ENCODE peak calls at places on chromosomes 7 and 10, in nine cellular contexts. One of them, this sample, is unnamed.

GRCh38 chr7:25073451-25073850 is 51.6 kb downstream of the CYCS start:
- DNase-seq in NCI-H1694: no peak
- DNase-seq in T-cell: no peak
- DNase-seq in B cell: no peak
- DNase-seq in psoas muscle: no peak
- DNase-seq in activated T-helper 1 cell treated with Interleukin-2 at 50 U/mL for 16 hours: no peak
- DNase-seq in DMS 273 treated with DMSO at 0.1 percent for 48 hours: no peak
- DNase-seq in MCF 10A: no peak
- DNase-seq in AG20443: peak; percentile 68
- DNase-seq in this sample: peak; percentile 83

GRCh38 chr7:32587431-32587948 is 92.2 kb downstream of the AVL9 start:
- DNase-seq in NCI-H1694: no peak
- DNase-seq in T-cell: no peak
- DNase-seq in B cell: no peak
- DNase-seq in psoas muscle: no peak
- DNase-seq in activated T-helper 1 cell treated with Interleukin-2 at 50 U/mL for 16 hours: no peak
- DNase-seq in DMS 273 treated with DMSO at 0.1 percent for 48 hours: no peak
- DNase-seq in MCF 10A: peak; percentile 58
- DNase-seq in AG20443: peak; percentile 72
- DNase-seq in this sample: peak; percentile 91

GRCh38 chr7:69699949-69700715 is 101.9 kb downstream of the AUTS2 start:
- DNase-seq in NCI-H1694: peak; percentile 37
- DNase-seq in T-cell: no peak
- DNase-seq in B cell: no peak
- DNase-seq in psoas muscle: no peak
- DNase-seq in activated T-helper 1 cell treated with Interleukin-2 at 50 U/mL for 16 hours: no peak
- DNase-seq in DMS 273 treated with DMSO at 0.1 percent for 48 hours: peak; percentile 87
- DNase-seq in MCF 10A: no peak
- DNase-seq in AG20443: no peak
- DNase-seq in this sample: no peak

GRCh38 chr10:90847436-90847835 is 10.4 kb downstream of the HTR7 start:
- DNase-seq in NCI-H1694: no peak
- DNase-seq in T-cell: no peak
- DNase-seq in B cell: no peak
- DNase-seq in psoas muscle: no peak
- DNase-seq in activated T-helper 1 cell treated with Interleukin-2 at 50 U/mL for 16 hours: no peak
- DNase-seq in DMS 273 treated with DMSO at 0.1 percent for 48 hours: no peak
- DNase-seq in MCF 10A: peak; percentile 82
- DNase-seq in AG20443: peak; percentile 26
- DNase-seq in this sample: no peak

GRCh38 chr10:89332092-89332633 is 4.4 kb downstream of the IFIT3 start:
- DNase-seq in NCI-H1694: no peak
- DNase-seq in T-cell: peak; percentile 32
- DNase-seq in B cell: peak; percentile 49
- DNase-seq in psoas muscle: no peak
- DNase-seq in activated T-helper 1 cell treated with Interleukin-2 at 50 U/mL for 16 hours: no peak
- DNase-seq in DMS 273 treated with DMSO at 0.1 percent for 48 hours: no peak
- DNase-seq in MCF 10A: peak; percentile 47
- DNase-seq in AG20443: peak; percentile 64
- DNase-seq in this sample: no peak

GRCh38 chr10:17951868-17952371 is at the start of gene SLC39A12:
- DNase-seq in NCI-H1694: no peak
- DNase-seq in T-cell: no peak
- DNase-seq in B cell: no peak
- DNase-seq in psoas muscle: no peak
- DNase-seq in activated T-helper 1 cell treated with Interleukin-2 at 50 U/mL for 16 hours: no peak
- DNase-seq in DMS 273 treated with DMSO at 0.1 percent for 48 hours: no peak
- DNase-seq in MCF 10A: peak; percentile 21
- DNase-seq in AG20443: peak; percentile 42
- DNase-seq in this sample: peak; percentile 10

GRCh38 chr10:124025638-124026336 is 67.6 kb downstream of the CHST15 start:
- DNase-seq in NCI-H1694: no peak
- DNase-seq in T-cell: no peak
- DNase-seq in B cell: peak; percentile 59
- DNase-seq in psoas muscle: no peak
- DNase-seq in activated T-helper 1 cell treated with Interleukin-2 at 50 U/mL for 16 hours: no peak
- DNase-seq in DMS 273 treated with DMSO at 0.1 percent for 48 hours: no peak
- DNase-seq in MCF 10A: peak; percentile 27
- DNase-seq in AG20443: peak; percentile 49
- DNase-seq in this sample: no peak

GRCh38 chr10:74728225-74728624 is 98.2 kb upstream of the KAT6B start:
- DNase-seq in NCI-H1694: no peak
- DNase-seq in T-cell: no peak
- DNase-seq in B cell: no peak
- DNase-seq in psoas muscle: no peak
- DNase-seq in activated T-helper 1 cell treated with Interleukin-2 at 50 U/mL for 16 hours: no peak
- DNase-seq in DMS 273 treated with DMSO at 0.1 percent for 48 hours: no peak
- DNase-seq in MCF 10A: no peak
- DNase-seq in AG20443: no peak
- DNase-seq in this sample: no peak

GRCh38 chr7:131431756-131432155 is 104.1 kb downstream of the MKLN1 start:
- DNase-seq in NCI-H1694: no peak
- DNase-seq in T-cell: no peak
- DNase-seq in B cell: no peak
- DNase-seq in psoas muscle: no peak
- DNase-seq in activated T-helper 1 cell treated with Interleukin-2 at 50 U/mL for 16 hours: no peak
- DNase-seq in DMS 273 treated with DMSO at 0.1 percent for 48 hours: no peak
- DNase-seq in MCF 10A: no peak
- DNase-seq in AG20443: no peak
- DNase-seq in this sample: no peak

This sample was measured in GM04503.